ENCODE peak calls at places on chromosomes 16 and 17, in four cellular contexts. One of them, this sample, is unnamed.
A peak's percentile ranks its signal among the peaks of the same experiment; 100 is the strongest.

GRCh38 chr17:33854596-33854995 is 400.5 kb upstream of the CCL2 start:
- DNase-seq in dermis blood vessel endothelial cell: no peak
- DNase-seq in aorta: no peak
- DNase-seq in right cardiac atrium: no peak
- DNase-seq in this sample: no peak

GRCh38 chr17:48439875-48440505 is 10.0 kb upstream of the SKAP1 start:
- DNase-seq in aorta: no peak
- DNase-seq in dermis blood vessel endothelial cell: no peak
- DNase-seq in right cardiac atrium: no peak
- DNase-seq in this sample: no peak

GRCh38 chr17:62931101-62931500 is 34.9 kb upstream of the TANC2 start:
- DNase-seq in dermis blood vessel endothelial cell: no peak
- DNase-seq in right cardiac atrium: no peak
- DNase-seq in aorta: no peak
- DNase-seq in this sample: no peak

GRCh38 chr17:2198917-2199316 is 104.7 kb downstream of the SMG6 start:
- DNase-seq in aorta: no peak
- DNase-seq in right cardiac atrium: no peak
- DNase-seq in dermis blood vessel endothelial cell: no peak
- DNase-seq in this sample: no peak

GRCh38 chr16:84730406-84731106 is 30.8 kb downstream of the USP10 start:
- DNase-seq in aorta: peak; percentile 79
- DNase-seq in right cardiac atrium: peak; percentile 67
- DNase-seq in dermis blood vessel endothelial cell: peak; percentile 92
- DNase-seq in this sample: peak; percentile 25

GRCh38 chr17:64109400-64109799 is 20.5 kb downstream of the ERN1 start:
- DNase-seq in dermis blood vessel endothelial cell: no peak
- DNase-seq in aorta: no peak
- DNase-seq in right cardiac atrium: no peak
- DNase-seq in this sample: no peak

GRCh38 chr17:76585649-76586593 is at the start of gene ST6GALNAC2:
- DNase-seq in aorta: peak; percentile 72
- DNase-seq in right cardiac atrium: peak; percentile 85
- DNase-seq in dermis blood vessel endothelial cell: peak; percentile 70
- DNase-seq in this sample: no peak

GRCh38 chr17:32771396-32771795 is 105.5 kb downstream of the MYO1D start:
- DNase-seq in right cardiac atrium: no peak
- DNase-seq in aorta: no peak
- DNase-seq in dermis blood vessel endothelial cell: peak; percentile 82
- DNase-seq in this sample: no peak

GRCh38 chr17:7561028-7561575 is 617 bp upstream of the SENP3 start:
- DNase-seq in dermis blood vessel endothelial cell: peak; percentile 91
- DNase-seq in aorta: peak; percentile 94
- DNase-seq in right cardiac atrium: peak; percentile 96
- DNase-seq in this sample: peak; percentile 82

GRCh38 chr17:83198366-83199341 is 119.2 kb downstream of the METRNL start:
- DNase-seq in aorta: peak; percentile 53
- DNase-seq in right cardiac atrium: peak; percentile 45
- DNase-seq in dermis blood vessel endothelial cell: no peak
- DNase-seq in this sample: no peak

GRCh38 chr16:23013484-23013883 is 135.8 kb downstream of the USP31 start:
- DNase-seq in right cardiac atrium: no peak
- DNase-seq in dermis blood vessel endothelial cell: peak; percentile 39
- DNase-seq in aorta: no peak
- DNase-seq in this sample: no peak

GRCh38 chr17:67693811-67694210 is 23.9 kb upstream of the NOL11 start:
- DNase-seq in right cardiac atrium: no peak
- DNase-seq in dermis blood vessel endothelial cell: no peak
- DNase-seq in aorta: no peak
- DNase-seq in this sample: no peak

GRCh38 chr17:64373722-64374121 is 16.9 kb downstream of the PECAM1 start:
- DNase-seq in aorta: no peak
- DNase-seq in dermis blood vessel endothelial cell: no peak
- DNase-seq in right cardiac atrium: no peak
- DNase-seq in this sample: no peak

GRCh38 chr16:78290498-78291271 is 191.2 kb downstream of the WWOX start:
- DNase-seq in right cardiac atrium: no peak
- DNase-seq in aorta: no peak
- DNase-seq in dermis blood vessel endothelial cell: no peak
- DNase-seq in this sample: no peak

GRCh38 chr16:27314161-27314723 is 468 bp downstream of the IL4R start:
- DNase-seq in aorta: peak; percentile 85
- DNase-seq in dermis blood vessel endothelial cell: peak; percentile 95
- DNase-seq in right cardiac atrium: peak; percentile 81
- DNase-seq in this sample: no peak

GRCh38 chr17:44266402-44267164 is 1.4 kb downstream of the SLC4A1 start:
- DNase-seq in right cardiac atrium: no peak
- DNase-seq in dermis blood vessel endothelial cell: peak; percentile 8
- DNase-seq in aorta: no peak
- DNase-seq in this sample: no peak

GRCh38 chr17:35171834-35172233 is 22.4 kb downstream of the SLC35G3 start:
- DNase-seq in aorta: no peak
- DNase-seq in dermis blood vessel endothelial cell: peak; percentile 41
- DNase-seq in right cardiac atrium: no peak
- DNase-seq in this sample: no peak

GRCh38 chr17:42038221-42038973 is 12.0 kb downstream of the C17orf113 start:
- DNase-seq in right cardiac atrium: no peak
- DNase-seq in dermis blood vessel endothelial cell: no peak
- DNase-seq in aorta: no peak
- DNase-seq in this sample: no peak

GRCh38 chr17:55354941-55355340 is 66.7 kb downstream of the MMD start:
- DNase-seq in aorta: no peak
- DNase-seq in right cardiac atrium: no peak
- DNase-seq in dermis blood vessel endothelial cell: no peak
- DNase-seq in this sample: no peak

GRCh38 chr16:17266606-17267313 is 204.0 kb downstream of the XYLT1 start:
- DNase-seq in dermis blood vessel endothelial cell: no peak
- DNase-seq in aorta: no peak
- DNase-seq in right cardiac atrium: peak; percentile 58
- DNase-seq in this sample: peak; percentile 70

GRCh38 chr17:78023042-78023441 is 64.5 kb downstream of the TNRC6C start:
- DNase-seq in aorta: no peak
- DNase-seq in dermis blood vessel endothelial cell: no peak
- DNase-seq in right cardiac atrium: no peak
- DNase-seq in this sample: no peak

GRCh38 chr17:19867654-19868395 is at the start of gene ULK2:
- DNase-seq in right cardiac atrium: peak; percentile 88
- DNase-seq in dermis blood vessel endothelial cell: peak; percentile 83
- DNase-seq in aorta: peak; percentile 64
- DNase-seq in this sample: peak; percentile 78

GRCh38 chr17:72619976-72620650 is 472.4 kb downstream of the SLC39A11 start:
- DNase-seq in aorta: no peak
- DNase-seq in right cardiac atrium: no peak
- DNase-seq in dermis blood vessel endothelial cell: no peak
- DNase-seq in this sample: no peak

GRCh38 chr17:40727447-40728231 is 24.1 kb upstream of the KRT24 start:
- DNase-seq in right cardiac atrium: no peak
- DNase-seq in aorta: no peak
- DNase-seq in dermis blood vessel endothelial cell: no peak
- DNase-seq in this sample: no peak

GRCh38 chr17:58630883-58631522 is 60.8 kb downstream of the TEX14 start:
- DNase-seq in aorta: no peak
- DNase-seq in dermis blood vessel endothelial cell: no peak
- DNase-seq in right cardiac atrium: no peak
- DNase-seq in this sample: no peak

GRCh38 chr17:32487460-32488176 is 825 bp downstream of the CDK5R1 start:
- DNase-seq in right cardiac atrium: peak; percentile 70
- DNase-seq in aorta: no peak
- DNase-seq in dermis blood vessel endothelial cell: peak; percentile 35
- DNase-seq in this sample: no peak

GRCh38 chr17:6894206-6894528 is 62.6 kb upstream of the TEKT1 start:
- DNase-seq in dermis blood vessel endothelial cell: peak; percentile 58
- DNase-seq in aorta: no peak
- DNase-seq in right cardiac atrium: no peak
- DNase-seq in this sample: no peak

GRCh38 chr17:59521465-59522126 is 43.8 kb upstream of the DHX40 start:
- DNase-seq in dermis blood vessel endothelial cell: peak; percentile 74
- DNase-seq in right cardiac atrium: peak; percentile 65
- DNase-seq in aorta: peak; percentile 63
- DNase-seq in this sample: no peak

GRCh38 chr17:78899361-78900260 is 3.4 kb downstream of the CEP295NL start:
- DNase-seq in right cardiac atrium: peak; percentile 89
- DNase-seq in dermis blood vessel endothelial cell: no peak
- DNase-seq in aorta: peak; percentile 66
- DNase-seq in this sample: no peak

GRCh38 chr17:60896996-60897395 is 219.3 kb downstream of the BCAS3 start:
- DNase-seq in right cardiac atrium: no peak
- DNase-seq in dermis blood vessel endothelial cell: no peak
- DNase-seq in aorta: no peak
- DNase-seq in this sample: no peak

GRCh38 chr16:28538733-28539596 is at the start of gene NUPR1:
- DNase-seq in right cardiac atrium: peak; percentile 97
- DNase-seq in dermis blood vessel endothelial cell: peak; percentile 72
- DNase-seq in aorta: peak; percentile 96
- DNase-seq in this sample: peak; percentile 67